ENCODE peak calls at places on chromosomes 2 and 18, in eight cellular contexts. C is K562, H is transverse colon, K is upper lobe of left lung, O is breast epithelium, T is GM23338, L is GM12891, P is spleen. S is an unnamed sample.

GRCh38 chr2:152093464-152093863 is 5.4 kb downstream of the CACNB4 start:
- DNase-seq in C (no peak), H (no peak), K (no peak), O (no peak), T (no peak), L (no peak), P (no peak), S (no peak)

GRCh38 chr2:178194600-178195389 is 483 bp downstream of the OSBPL6 start:
- DNase-seq in C (peak), H (peak), K (peak), O (peak), T (peak), L (peak), P (peak), S (peak)

GRCh38 chr2:234963785-234964615 is 12.2 kb downstream of the SH3BP4 start:
- DNase-seq in C (no peak), H (no peak), K (no peak), O (peak), T (no peak), L (no peak), P (peak), S (peak)

GRCh38 chr2:207511851-207512250 is 17.9 kb upstream of the CREB1 start:
- DNase-seq in C (no peak), H (no peak), K (no peak), O (no peak), T (peak), L (no peak), P (no peak), S (no peak)

GRCh38 chr2:217638533-217638932 is 364.3 kb downstream of the TNS1 start:
- DNase-seq in C (no peak), H (no peak), K (no peak), O (no peak), T (no peak), L (no peak), P (no peak), S (no peak)

GRCh38 chr2:223101340-223102039 is 49.5 kb downstream of the KCNE4 start:
- DNase-seq in C (peak), H (no peak), K (no peak), O (no peak), T (peak), L (no peak), P (no peak), S (peak)

GRCh38 chr2:23698733-23699391 is 228.1 kb downstream of the ATAD2B start:
- DNase-seq in C (no peak), H (no peak), K (peak), O (peak), T (peak), L (no peak), P (no peak), S (no peak)

GRCh38 chr2:222303828-222304736 is 5.3 kb upstream of the PAX3 start:
- DNase-seq in C (no peak), H (no peak), K (peak), O (no peak), T (peak), L (no peak), P (peak), S (no peak)

GRCh38 chr18:76487782-76488181 is 7.3 kb downstream of the ZNF516 start:
- DNase-seq in C (no peak), H (no peak), K (no peak), O (no peak), T (peak), L (no peak), P (no peak), S (no peak)

GRCh38 chr2:104332733-104333132 is 521.2 kb upstream of the POU3F3 start:
- DNase-seq in C (no peak), H (no peak), K (no peak), O (no peak), T (peak), L (no peak), P (no peak), S (no peak)

GRCh38 chr2:132521321-132521720 is 104.7 kb downstream of the GPR39 start:
- DNase-seq in C (no peak), H (no peak), K (no peak), O (no peak), T (peak), L (no peak), P (no peak), S (no peak)

GRCh38 chr2:10256525-10257031 is 46.1 kb upstream of the HPCAL1 start:
- DNase-seq in C (no peak), H (no peak), K (no peak), O (no peak), T (no peak), L (no peak), P (no peak), S (no peak)

DNA sequence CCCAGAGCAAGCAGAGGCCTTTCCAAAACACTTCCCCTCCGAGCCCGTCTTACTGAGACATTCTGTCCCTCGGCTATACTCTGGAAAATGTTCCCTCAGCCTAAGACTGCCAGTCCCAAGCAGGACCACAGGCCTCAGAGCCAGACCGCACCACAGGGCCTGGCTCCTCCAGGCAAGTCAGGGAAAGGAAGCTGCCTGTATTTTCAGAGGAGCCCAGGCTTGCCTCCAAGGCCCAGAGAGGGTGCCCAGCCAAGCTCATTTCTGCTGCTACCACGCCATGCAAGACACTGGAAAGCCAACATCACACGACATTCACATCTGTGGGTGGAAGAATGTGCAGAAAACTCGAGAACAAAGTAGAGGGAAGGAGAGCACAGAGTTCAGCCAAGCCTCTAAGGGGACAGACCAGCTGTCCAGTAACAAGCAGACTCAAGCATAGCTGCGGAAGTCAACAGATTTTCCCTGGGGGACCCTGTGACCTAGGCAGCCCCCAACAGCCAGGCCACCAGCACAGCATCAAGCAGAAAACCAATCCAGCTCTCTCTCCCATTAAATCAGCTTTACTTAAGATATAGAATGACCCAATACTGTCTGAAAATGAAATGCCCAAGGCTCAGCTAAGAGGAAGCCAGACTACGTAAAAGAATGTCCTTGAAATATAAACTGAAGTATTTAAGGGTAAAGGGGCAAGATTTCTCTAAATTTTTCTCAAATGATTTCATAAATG is 123.9 kb downstream of the ZFP36L2 start:
- DNase-seq in C (no peak), H (no peak), K (no peak), O (no peak), T (peak), L (no peak), P (no peak), S (no peak)
- TF ChIP-seq POLR2AphosphoS5 in C (no peak), H (no peak), K (peak), O (peak), T (no peak), L (no peak), P (no peak), S (no peak)

GRCh38 chr2:37585982-37586621 is 85.3 kb downstream of the CDC42EP3 start:
- DNase-seq in C (no peak), H (peak), K (no peak), O (no peak), T (no peak), L (no peak), P (no peak), S (peak)
- TF ChIP-seq POLR2AphosphoS5 in C (no peak), H (peak), K (peak), O (peak), T (no peak), L (no peak), P (no peak), S (peak)

DNA sequence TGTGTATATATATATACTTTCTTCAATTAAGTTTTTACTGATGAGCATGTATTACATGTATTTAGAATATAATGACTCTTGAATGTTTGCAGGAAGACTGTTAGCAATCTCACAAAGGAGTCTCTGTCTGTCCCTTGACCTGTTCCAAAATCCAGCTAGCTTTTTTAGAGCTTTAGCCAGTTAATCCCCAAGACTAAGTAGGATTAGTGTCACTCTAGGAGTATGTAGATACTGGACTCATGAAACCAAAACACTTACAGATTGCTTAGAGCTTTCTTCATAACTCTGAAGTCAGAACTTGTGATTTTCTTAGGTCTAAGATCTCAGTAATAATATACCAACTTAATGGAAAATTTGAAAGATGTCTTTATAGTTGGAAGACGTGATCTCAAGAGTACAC is 2.2 kb downstream of the UBXN4 start:
- DNase-seq in C (no peak), H (no peak), K (no peak), O (no peak), T (no peak), L (no peak), P (no peak), S (no peak)
- TF ChIP-seq POLR2AphosphoS5 in C (no peak), H (no peak), K (no peak), O (no peak), T (no peak), L (no peak), P (no peak), S (no peak)

GRCh38 chr2:159199751-159200465 is 86.6 kb downstream of the WDSUB1 start:
- DNase-seq in C (no peak), H (no peak), K (no peak), O (no peak), T (no peak), L (no peak), P (no peak), S (no peak)

GRCh38 chr2:159200498-159200897 is 86.0 kb downstream of the WDSUB1 start:
- DNase-seq in C (no peak), H (no peak), K (no peak), O (no peak), T (no peak), L (no peak), P (no peak), S (no peak)

GRCh38 chr2:159201321-159202063 is 85.0 kb downstream of the WDSUB1 start:
- DNase-seq in C (no peak), H (no peak), K (no peak), O (no peak), T (no peak), L (peak), P (peak), S (no peak)

GRCh38 chr2:159196393-159196925 is 90.0 kb downstream of the WDSUB1 start:
- DNase-seq in C (no peak), H (no peak), K (peak), O (no peak), T (no peak), L (no peak), P (peak), S (no peak)

DNA sequence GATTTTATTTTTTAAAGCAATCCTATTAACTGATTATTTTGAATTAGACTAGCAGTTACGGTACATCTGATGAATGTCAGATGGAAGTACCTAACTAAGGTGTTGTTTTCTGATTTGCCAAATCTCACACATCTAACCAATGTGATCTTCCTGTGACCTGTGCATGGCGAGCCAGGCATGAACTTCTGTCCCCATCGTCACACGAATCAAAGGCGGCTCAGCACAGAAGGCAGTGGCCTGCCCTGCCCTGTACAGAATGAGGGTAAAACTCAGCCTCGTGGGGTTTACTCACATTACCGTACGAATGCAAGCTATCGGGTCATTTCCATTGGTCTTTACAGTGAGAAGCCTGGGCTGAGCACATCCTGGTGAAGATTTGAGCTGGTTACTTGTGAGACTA is 87.3 kb downstream of the WDSUB1 start:
- DNase-seq in C (no peak), H (no peak), K (no peak), O (no peak), T (no peak), L (no peak), P (peak), S (no peak)
- TF ChIP-seq POLR2AphosphoS5 in C (no peak), H (no peak), K (no peak), O (no peak), T (no peak), L (no peak), P (no peak), S (no peak)

GRCh38 chr2:172449916-172450550 is 22.6 kb downstream of the ITGA6 start:
- DNase-seq in C (no peak), H (no peak), K (no peak), O (no peak), T (no peak), L (no peak), P (no peak), S (no peak)
- TF ChIP-seq POLR2AphosphoS5 in C (no peak), H (no peak), K (no peak), O (no peak), T (no peak), L (no peak), P (no peak), S (no peak)

GRCh38 chr18:75211721-75212625 is 1.4 kb downstream of the TSHZ1 start:
- DNase-seq in C (peak), H (peak), K (peak), O (no peak), T (peak), L (no peak), P (peak), S (no peak)
- TF ChIP-seq POLR2AphosphoS5 in C (no peak), H (peak), K (peak), O (no peak), T (no peak), L (no peak), P (peak), S (no peak)

S was measured in stomach.